ENCODE peak calls at places on chromosomes 2 and 18, in six cellular contexts. N is WTC11, L is T-helper 9 cell, C is EL, K is GM04504, B is HepG2. R is an unnamed sample.

GRCh38 chr2:231058761-231059550 is 2.3 kb downstream of the PSMD1 start:
- DNase-seq in L (no peak), B (no peak), N (no peak), K (no peak), C (no peak), R (no peak)

GRCh38 chr2:45237128-45237527 is 227.9 kb upstream of the SIX2 start:
- DNase-seq in C (no peak), B (no peak), L (no peak), K (no peak), N (no peak), R (no peak)

GRCh38 chr2:6877402-6878305 is at the start of gene RSAD2:
- DNase-seq in K (peak), N (no peak), L (no peak), B (peak), C (peak), R (no peak)

GRCh38 chr2:219634951-219635751 is 7.7 kb downstream of the SLC4A3 start:
- DNase-seq in N (no peak), L (no peak), C (no peak), K (no peak), B (no peak), R (no peak)

GRCh38 chr2:74847075-74847858 is 13.3 kb downstream of the HK2 start:
- DNase-seq in N (no peak), C (no peak), B (no peak), L (no peak), K (no peak), R (no peak)

GRCh38 chr2:241895732-241896641 is 26.5 kb downstream of the RTP5 start:
- DNase-seq in N (no peak), C (no peak), B (no peak), L (no peak), K (no peak), R (no peak)

GRCh38 chr2:176960736-176961135 is 251.9 kb upstream of the HNRNPA3 start:
- DNase-seq in C (no peak), N (no peak), B (no peak), L (no peak), K (no peak), R (peak)

GRCh38 chr2:132448331-132448730 is 31.7 kb downstream of the GPR39 start:
- DNase-seq in K (no peak), N (no peak), C (no peak), B (no peak), L (no peak), R (no peak)

GRCh38 chr2:224008702-224009261 is 30.3 kb downstream of the SERPINE2 start:
- DNase-seq in N (peak), C (no peak), L (no peak), B (peak), K (no peak), R (peak)

GRCh38 chr2:62570861-62571698 is 65.1 kb upstream of the TMEM17 start:
- DNase-seq in L (no peak), C (no peak), N (peak), K (no peak), B (no peak), R (peak)

GRCh38 chr2:237154050-237154638 is 68.5 kb downstream of the COPS8 start:
- DNase-seq in N (peak), L (peak), C (peak), B (peak), K (peak), R (peak)

GRCh38 chr2:133264951-133265949 is 303.0 kb downstream of the NCKAP5 start:
- DNase-seq in K (no peak), L (no peak), C (peak), B (no peak), N (peak), R (peak)

GRCh38 chr2:112229365-112229764 is 25.5 kb downstream of the ZC3H8 start:
- DNase-seq in B (no peak), L (no peak), K (no peak), C (peak), N (no peak), R (no peak)

GRCh38 chr18:51660316-51660715 is 462.8 kb upstream of the MEX3C start:
- DNase-seq in N (no peak), K (no peak), C (no peak), L (no peak), B (no peak), R (no peak)

GRCh38 chr2:10045561-10046355 is 2.4 kb downstream of the KLF11 start:
- DNase-seq in L (no peak), K (no peak), N (no peak), B (no peak), C (no peak), R (no peak)

GRCh38 chr2:165357758-165358157 is 111.7 kb upstream of the CSRNP3 start:
- DNase-seq in N (no peak), C (peak), B (no peak), L (no peak), K (peak), R (no peak)

GRCh38 chr2:142682528-142682927 is 194.9 kb upstream of the KYNU start:
- DNase-seq in C (peak), K (no peak), N (no peak), L (no peak), B (peak), R (no peak)

GRCh38 chr2:230184727-230185578 is 34.8 kb downstream of the SP110 start:
- DNase-seq in K (no peak), B (no peak), N (no peak), C (peak), L (no peak), R (no peak)

GRCh38 chr2:25041307-25041927 is 459 bp upstream of the EFR3B start:
- DNase-seq in B (peak), K (no peak), N (peak), C (peak), L (peak), R (peak)

R was measured in nephron progenitor cell.